ENCODE peak calls at places on chromosome 3, in six cellular contexts. D, G, O, R, A and P are unnamed samples.

GRCh38 chr3:128707935-128708494 is 18.0 kb upstream of the RAB7A start:
- DNase-seq in D (no peak), O (no peak), G (no peak), A (no peak), R (no peak), P (no peak)

GRCh38 chr3:125479091-125479490 is 40.9 kb downstream of the SNX4 start:
- DNase-seq in O (no peak), R (no peak), D (no peak), A (no peak), G (no peak), P (no peak)

GRCh38 chr3:142892714-142893113 is 3.8 kb upstream of the PCOLCE2 start:
- DNase-seq in O (no peak), D (no peak), R (no peak), G (no peak), A (no peak), P (no peak)

GRCh38 chr3:53109190-53109589 is 21.0 kb downstream of the RFT1 start:
- DNase-seq in D (no peak), G (no peak), A (no peak), O (no peak), R (no peak), P (no peak)

GRCh38 chr3:69588170-69588569 is 151.1 kb upstream of the MITF start:
- DNase-seq in A (no peak), D (no peak), R (no peak), G (no peak), O (no peak), P (no peak)

GRCh38 chr3:165075695-165076094 is 2.6 kb downstream of the SI start:
- DNase-seq in D (no peak), O (no peak), R (no peak), G (no peak), A (no peak), P (no peak)

GRCh38 chr3:71478568-71478967 is 105.0 kb downstream of the FOXP1 start:
- DNase-seq in G (no peak), D (no peak), O (no peak), A (no peak), R (no peak), P (no peak)

GRCh38 chr3:44914936-44915335 is 40.5 kb downstream of the TGM4 start:
- DNase-seq in G (no peak), O (no peak), D (no peak), R (no peak), A (no peak), P (no peak)

GRCh38 chr3:29949131-29949530 is 657.3 kb upstream of the TGFBR2 start:
- DNase-seq in G (peak), D (no peak), A (no peak), O (no peak), R (no peak), P (no peak)

GRCh38 chr3:23242106-23242505 is 39.0 kb downstream of the UBE2E2 start:
- DNase-seq in G (no peak), D (no peak), R (no peak), A (no peak), O (no peak), P (no peak)

GRCh38 chr3:124409650-124410275 is 320.5 kb upstream of the UMPS start:
- DNase-seq in G (peak), O (no peak), D (no peak), A (no peak), R (no peak), P (no peak)

GRCh38 chr3:169627073-169627472 is 36.4 kb downstream of the MECOM start:
- DNase-seq in D (no peak), A (no peak), O (no peak), G (no peak), R (no peak), P (no peak)

GRCh38 chr3:128316456-128316855 is 150.2 kb downstream of the DNAJB8 start:
- DNase-seq in R (peak), O (no peak), G (no peak), A (peak), D (no peak), P (no peak)

GRCh38 chr3:133821767-133822638 is 16.4 kb downstream of the SRPRB start:
- DNase-seq in A (peak), D (peak), G (peak), R (no peak), O (no peak), P (no peak)